ENCODE peak calls at places on chromosomes 2 and 18, in four cellular contexts. Q is K562, C is SK-N-SH, F is HCT116. Z is an unnamed sample.

GRCh38 chr2:67564076-67564475 is 166.9 kb downstream of the ETAA1 start:
- DNase-seq in F (no peak), C (no peak), Q (no peak), Z (no peak)

GRCh38 chr2:45119855-45120254 is 110.6 kb upstream of the SIX2 start:
- DNase-seq in F (no peak), Q (no peak), C (no peak), Z (peak)

GRCh38 chr2:158459161-158460003 is 2.6 kb downstream of the PKP4 start:
- DNase-seq in Q (no peak), C (no peak), F (no peak), Z (peak)

GRCh38 chr2:216546646-216547403 is 48.2 kb downstream of the RPL37A start:
- DNase-seq in C (no peak), F (no peak), Q (no peak), Z (no peak)

GRCh38 chr2:240451791-240452470 is 16.5 kb downstream of the GPC1 start:
- DNase-seq in F (no peak), Q (no peak), C (no peak), Z (no peak)

GRCh38 chr2:120447122-120447785 is 101.3 kb downstream of the INHBB start:
- DNase-seq in F (no peak), Q (no peak), C (no peak), Z (no peak)

GRCh38 chr2:203451686-203452085 is 83.4 kb downstream of the RAPH1 start:
- DNase-seq in Q (no peak), C (no peak), F (no peak), Z (no peak)

GRCh38 chr18:32772580-32773186 is at the start of gene KLHL14:
- DNase-seq in Q (no peak), C (no peak), F (no peak), Z (no peak)

GRCh38 chr18:7452331-7452730 is 114.8 kb upstream of the PTPRM start:
- DNase-seq in F (peak), Q (peak), C (peak), Z (peak)

GRCh38 chr2:71498261-71498701 is 44.9 kb downstream of the DYSF start:
- DNase-seq in F (peak), Q (no peak), C (no peak), Z (no peak)

GRCh38 chr2:19747310-19748072 is 154.3 kb downstream of the TTC32 start:
- DNase-seq in C (no peak), Q (no peak), F (no peak), Z (no peak)

GRCh38 chr18:5943514-5943913 is 48.2 kb upstream of the TMEM200C start:
- DNase-seq in C (no peak), Q (no peak), F (no peak), Z (no peak)

GRCh38 chr2:133063792-133064191 is 393.8 kb upstream of the LYPD1 start:
- DNase-seq in F (no peak), C (no peak), Q (no peak), Z (peak)

GRCh38 chr2:118986733-118987132 is 44.7 kb downstream of the MARCO start:
- DNase-seq in Q (no peak), F (no peak), C (no peak), Z (no peak)

GRCh38 chr18:11983592-11983991 is 2.3 kb downstream of the IMPA2 start:
- DNase-seq in Q (no peak), F (no peak), C (no peak), Z (no peak)

GRCh38 chr2:37283207-37283606 is 41.4 kb downstream of the PRKD3 start:
- DNase-seq in F (no peak), C (no peak), Q (no peak), Z (no peak)

GRCh38 chr2:69173706-69174105 is 160.7 kb downstream of the ANTXR1 start:
- DNase-seq in C (no peak), F (no peak), Q (no peak), Z (no peak)

GRCh38 chr18:57150828-57151227 is 3.9 kb downstream of the BOD1L2 start:
- DNase-seq in Q (peak), C (peak), F (no peak), Z (no peak)

GRCh38 chr18:10559566-10560456 is 34.0 kb downstream of the NAPG start:
- DNase-seq in C (peak), Q (peak), F (no peak), Z (no peak)

GRCh38 chr2:14684516-14684915 is 52.0 kb downstream of the LRATD1 start:
- DNase-seq in C (no peak), Q (no peak), F (no peak), Z (no peak)

GRCh38 chr2:20584637-20585321 is 66.1 kb downstream of the HS1BP3 start:
- DNase-seq in Q (no peak), C (no peak), F (peak), Z (peak)

GRCh38 chr2:220891405-220891804 is 680.7 kb downstream of the EPHA4 start:
- DNase-seq in Q (no peak), F (peak), C (no peak), Z (peak)

GRCh38 chr2:131115752-131116151 is 10.6 kb downstream of the PLEKHB2 start:
- DNase-seq in C (no peak), Q (peak), F (no peak), Z (no peak)

GRCh38 chr18:66749030-66749429 is 145.1 kb upstream of the CDH19 start:
- DNase-seq in F (no peak), Q (no peak), C (peak), Z (peak)

GRCh38 chr2:2743164-2743571 is 412.1 kb upstream of the MYT1L start:
- DNase-seq in Q (no peak), F (no peak), C (no peak), Z (no peak)

GRCh38 chr18:9495916-9496540 is 20.7 kb downstream of the RALBP1 start:
- DNase-seq in Q (no peak), F (no peak), C (no peak), Z (no peak)

GRCh38 chr2:107285621-107286303 is 399.8 kb upstream of the ST6GAL2 start:
- DNase-seq in Q (no peak), F (no peak), C (no peak), Z (no peak)

GRCh38 chr2:97693476-97693875 is 19.9 kb upstream of the ZAP70 start:
- DNase-seq in F (no peak), C (no peak), Q (no peak), Z (no peak)

GRCh38 chr2:122168799-122169198 is 413.3 kb downstream of the TSN start:
- DNase-seq in Q (no peak), C (peak), F (no peak), Z (no peak)

GRCh38 chr2:110157153-110157793 is 41.7 kb upstream of the MALL start:
- DNase-seq in C (peak), Q (peak), F (peak), Z (peak)

GRCh38 chr2:174180165-174180724 is 68.1 kb downstream of the OLA1 start:
- DNase-seq in F (no peak), C (peak), Q (peak), Z (no peak)

GRCh38 chr18:3816601-3817363 is 366.8 kb downstream of the TGIF1 start:
- DNase-seq in C (no peak), Q (no peak), F (no peak), Z (no peak)

GRCh38 chr18:46412831-46413371 is 244.1 kb downstream of the LOXHD1 start:
- DNase-seq in Q (no peak), F (no peak), C (no peak), Z (no peak)

GRCh38 chr2:166042356-166042755 is 85.5 kb downstream of the SCN1A start:
- DNase-seq in F (no peak), Q (no peak), C (no peak), Z (no peak)

GRCh38 chr2:38233231-38233983 is 143.7 kb downstream of the ATL2 start:
- DNase-seq in C (no peak), F (no peak), Q (no peak), Z (no peak)

GRCh38 chr2:104768694-104769093 is 85.2 kb upstream of the POU3F3 start:
- DNase-seq in F (no peak), C (no peak), Q (no peak), Z (no peak)

GRCh38 chr18:23539298-23539697 is 36.0 kb downstream of the RMC1 start:
- DNase-seq in Q (no peak), F (no peak), C (no peak), Z (no peak)

DNA sequence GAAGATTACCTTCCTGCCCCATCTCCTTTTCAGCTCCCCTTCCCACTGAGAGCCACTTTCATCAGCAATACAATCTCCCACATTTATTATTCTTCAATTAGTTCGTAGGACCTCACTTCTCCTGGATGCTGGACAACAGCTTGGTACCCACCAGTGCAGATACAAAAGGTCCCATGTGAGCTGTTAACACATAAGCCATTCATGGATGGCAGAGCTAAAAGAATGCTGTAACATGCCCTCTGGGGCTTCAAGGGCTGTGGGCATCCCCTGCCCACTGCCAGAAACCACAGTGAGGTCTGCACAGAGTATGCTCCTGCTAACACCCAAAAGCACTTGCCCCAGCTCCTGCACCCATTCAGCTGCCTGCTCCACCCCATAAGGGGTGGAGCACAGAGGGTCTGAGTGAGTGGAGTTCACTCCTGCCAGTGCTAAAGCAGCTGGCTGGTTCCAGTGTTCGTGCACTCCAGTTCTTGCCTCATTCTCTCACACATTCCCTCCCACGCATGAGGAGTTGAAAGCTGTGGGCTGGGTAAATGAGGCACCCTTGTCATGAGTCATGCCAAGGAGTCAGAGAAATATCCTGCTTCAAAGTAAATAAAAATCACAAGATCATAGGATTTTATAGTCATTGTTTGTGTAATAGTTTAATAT is 305.9 kb upstream of the TMEFF2 start:
- DNase-seq in Q (no peak), F (peak), C (no peak), Z (peak)
- TF ChIP-seq JUND in Q (no peak), F (peak), C (no peak), Z (no peak)

DNA sequence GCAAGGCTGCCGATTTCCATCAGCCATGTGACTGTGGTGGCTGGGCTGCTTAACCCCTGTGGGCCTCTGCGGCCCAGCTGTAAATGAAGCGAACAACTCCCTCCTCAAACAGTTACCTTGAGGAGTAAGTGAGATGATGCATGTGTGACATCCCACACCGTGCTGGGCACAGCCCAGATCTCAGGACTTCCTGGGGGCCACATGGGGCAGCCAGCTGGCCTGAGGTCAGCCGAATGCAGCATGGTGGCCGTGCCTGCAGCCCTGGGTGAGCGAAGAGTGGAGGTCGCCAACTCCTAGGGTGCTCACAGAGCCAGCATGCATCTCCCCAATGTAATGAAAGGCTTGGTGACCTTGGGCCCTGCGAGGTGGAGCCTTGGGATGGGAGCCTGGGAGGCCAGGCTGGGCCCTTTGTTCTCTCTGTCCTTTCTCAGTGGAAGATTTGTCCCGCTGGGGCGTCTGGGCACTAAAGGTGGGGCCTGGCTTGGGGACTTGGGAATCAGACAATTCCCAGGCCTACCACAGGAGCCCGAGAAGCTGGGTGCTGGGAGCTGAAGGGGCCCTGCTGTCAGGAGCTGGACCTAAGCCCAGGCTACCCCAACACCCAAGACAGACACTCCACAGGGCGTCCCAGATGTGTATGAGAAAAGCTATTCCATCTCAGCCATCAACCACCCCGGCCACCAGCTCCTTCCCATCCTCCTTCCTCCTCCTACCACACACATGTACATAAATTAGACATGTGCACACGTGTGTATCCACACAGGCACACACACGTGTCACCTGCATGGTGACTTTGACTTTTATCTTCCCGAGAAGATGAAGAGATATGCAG is 24.9 kb downstream of the CIB4 start:
- DNase-seq in C (peak), Q (no peak), F (no peak), Z (no peak)
- TF ChIP-seq JUND in C (no peak), Q (no peak), F (no peak), Z (no peak)

DNA sequence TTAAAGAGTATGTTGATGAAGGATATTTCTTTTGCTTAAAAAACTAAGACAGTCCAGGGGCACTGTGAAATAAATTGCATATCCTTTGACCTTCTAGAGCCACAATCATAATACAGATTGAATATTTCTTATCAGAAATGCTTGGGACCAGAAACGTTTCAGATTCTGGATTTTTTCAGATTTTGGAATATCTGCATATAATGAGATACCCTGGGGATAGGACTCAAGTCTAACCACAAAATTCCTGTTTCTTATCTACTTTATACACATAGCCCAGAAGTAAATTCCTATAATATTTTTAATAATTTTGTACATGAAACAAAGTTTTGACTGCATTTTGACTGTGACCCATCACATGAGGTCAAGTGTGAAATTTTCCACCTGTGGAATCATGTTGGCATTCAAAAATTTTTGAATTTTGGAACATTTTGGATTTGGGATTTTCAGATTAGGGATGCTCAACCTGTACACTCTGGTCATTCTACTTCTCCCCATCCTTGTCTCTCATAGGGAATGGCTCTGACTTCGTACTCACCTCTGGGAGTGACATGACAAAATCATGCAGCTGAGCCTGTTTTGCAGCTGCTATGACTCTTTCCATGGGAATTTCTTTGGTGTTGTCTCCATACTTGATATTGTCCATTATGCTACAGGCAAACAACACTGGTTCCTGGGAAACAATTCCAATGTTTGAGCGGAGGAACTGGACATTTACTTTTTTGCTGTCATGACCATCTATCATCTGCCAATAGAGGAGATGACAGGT is 25.7 kb downstream of the G6PC2 start:
- DNase-seq in Q (no peak), F (no peak), C (no peak), Z (no peak)
- TF ChIP-seq JUND in Q (no peak), F (no peak), C (no peak), Z (no peak)

GRCh38 chr2:65316072-65316471 is 88.4 kb downstream of the ACTR2 start:
- DNase-seq in Q (no peak), C (no peak), F (no peak), Z (peak)

GRCh38 chr2:65320042-65320711 is 92.5 kb downstream of the ACTR2 start:
- DNase-seq in C (no peak), F (peak), Q (peak), Z (no peak)

GRCh38 chr2:65319674-65320041 is 92.0 kb downstream of the ACTR2 start:
- DNase-seq in F (no peak), C (no peak), Q (no peak), Z (no peak)

GRCh38 chr2:65317841-65318240 is 90.2 kb downstream of the ACTR2 start:
- DNase-seq in C (no peak), Q (no peak), F (no peak), Z (no peak)

GRCh38 chr2:65319080-65319673 is 91.5 kb downstream of the ACTR2 start:
- DNase-seq in Q (no peak), F (no peak), C (no peak), Z (no peak)
- TF ChIP-seq JUND in Q (no peak), F (no peak), C (no peak), Z (no peak)

GRCh38 chr18:59639821-59640220 is 57.4 kb downstream of the CCBE1 start:
- DNase-seq in Q (no peak), C (no peak), F (no peak), Z (no peak)

GRCh38 chr18:59646946-59647307 is 50.3 kb downstream of the CCBE1 start:
- DNase-seq in C (no peak), F (no peak), Q (no peak), Z (no peak)

GRCh38 chr18:59646228-59646945 is 50.8 kb downstream of the CCBE1 start:
- DNase-seq in Q (no peak), C (no peak), F (no peak), Z (no peak)

GRCh38 chr18:59640721-59641120 is 56.5 kb downstream of the CCBE1 start:
- DNase-seq in C (no peak), Q (no peak), F (no peak), Z (no peak)

GRCh38 chr18:59643740-59644139 is 53.5 kb downstream of the CCBE1 start:
- DNase-seq in Q (no peak), C (no peak), F (no peak), Z (no peak)
- TF ChIP-seq JUND in Q (no peak), C (no peak), F (no peak), Z (no peak)

GRCh38 chr2:200787351-200788128 is 24.2 kb upstream of the BZW1 start:
- DNase-seq in Q (no peak), F (no peak), C (no peak), Z (no peak)
- TF ChIP-seq JUND in Q (peak), F (peak), C (peak), Z (no peak)

DNA sequence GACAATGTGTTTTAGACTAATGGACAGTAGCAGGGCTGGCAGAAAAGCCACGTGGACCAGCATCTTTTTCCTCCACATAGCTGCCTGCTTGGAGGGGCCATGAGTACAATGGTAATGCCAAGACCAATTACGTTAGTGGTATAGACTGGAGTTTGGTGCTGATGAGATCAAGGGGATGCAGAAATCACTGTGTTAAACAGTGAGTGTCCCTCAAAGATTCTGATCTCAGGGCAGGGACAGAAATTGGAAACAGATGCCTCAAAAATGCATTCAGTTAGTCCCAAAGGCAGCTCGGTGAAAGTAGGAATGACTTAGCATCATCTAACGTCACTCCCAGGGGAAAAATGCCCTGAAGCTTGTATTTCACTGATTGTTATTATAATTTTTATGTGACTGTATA is 72.4 kb downstream of the SLC16A14 start:
- DNase-seq in Q (no peak), F (no peak), C (peak), Z (no peak)
- TF ChIP-seq JUND in Q (no peak), F (no peak), C (no peak), Z (no peak)

DNA sequence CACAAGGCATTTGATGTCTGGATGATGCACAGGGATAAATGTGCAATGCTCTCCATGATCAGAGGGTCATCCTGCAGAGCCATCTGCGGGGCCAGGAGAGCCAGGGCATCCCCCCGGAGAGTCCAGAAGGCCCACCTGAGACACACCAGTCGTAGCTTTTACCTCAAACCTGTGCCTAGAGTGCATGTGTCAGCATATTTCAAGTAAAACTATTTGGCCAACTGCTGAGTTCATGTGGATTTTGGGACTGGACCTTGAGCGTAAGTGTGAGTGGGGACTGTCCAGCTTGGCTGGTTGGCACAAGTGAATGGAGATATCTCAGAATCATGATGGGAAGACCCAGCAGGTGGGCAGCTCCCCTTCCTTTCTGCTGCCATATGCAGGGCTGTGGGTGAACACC is 147.8 kb upstream of the TPO start:
- DNase-seq in F (no peak), C (no peak), Q (no peak), Z (no peak)
- TF ChIP-seq JUND in F (no peak), C (no peak), Q (no peak), Z (no peak)

GRCh38 chr2:232890896-232891601 is 21.0 kb downstream of the SNORC start:
- DNase-seq in C (no peak), F (peak), Q (peak), Z (peak)
- TF ChIP-seq JUND in C (no peak), F (no peak), Q (no peak), Z (no peak)

GRCh38 chr2:229910832-229911412 is 10.9 kb downstream of the TRIP12 start:
- DNase-seq in Q (peak), F (no peak), C (peak), Z (peak)
- TF ChIP-seq JUND in Q (no peak), F (no peak), C (no peak), Z (no peak)

Z was measured in T47D.